ENCODE peak calls at places on chromosomes 3 and 15, in ten cellular contexts. P is heart left ventricle; Z is pancreas; L is CD8-positive, alpha-beta memory T cell; R is Peyer's patch; Y is right cardiac atrium; V is GM23248; S is keratinocyte; A is iPS DF 6.9; F is neuronal stem cell. N is an unnamed sample. For H3K4me1, the result is how much of the 10 kb centered on the place peaks cover.

GRCh38 chr3:4340411-4341335 is 37.5 kb downstream of the SETMAR start:
- DNase-seq in P (no peak), Z (no peak), L (no peak), R (no peak), Y (no peak), V (peak), S (no peak), A (no peak), F (no peak), N (no peak)

GRCh38 chr15:79593119-79593869 is 161.2 kb downstream of the MINAR1 start:
- DNase-seq in P (no peak), Z (no peak), L (no peak), R (no peak), Y (no peak), V (peak), S (no peak), A (no peak), F (no peak), N (no peak)

GRCh38 chr15:40844543-40844981 is 714 bp downstream of the SPINT1 start:
- DNase-seq in P (peak), Z (peak), L (no peak), R (peak), Y (peak), V (peak), S (no peak), A (no peak), F (no peak), N (peak)

GRCh38 chr3:55720614-55721013 is 233.5 kb upstream of the WNT5A start:
- DNase-seq in P (no peak), Z (no peak), L (no peak), R (no peak), Y (no peak), V (peak), S (no peak), A (no peak), F (no peak), N (no peak)

GRCh38 chr15:57418640-57419039 is 42.3 kb downstream of the CGNL1 start:
- DNase-seq in P (no peak), Z (no peak), L (no peak), R (no peak), Y (no peak), V (peak), S (no peak), A (no peak), F (no peak), N (no peak)

GRCh38 chr15:100778831-100779288 is 100.8 kb upstream of the ALDH1A3 start:
- DNase-seq in P (no peak), Z (no peak), L (no peak), R (peak), Y (no peak), V (no peak), S (no peak), A (no peak), F (no peak), N (no peak)

GRCh38 chr3:167941234-167941995 is 154.3 kb downstream of the GOLIM4 start:
- DNase-seq in P (no peak), Z (no peak), L (no peak), R (peak), Y (no peak), V (peak), S (no peak), A (no peak), F (no peak), N (no peak)

GRCh38 chr3:62164196-62164595 is 209.2 kb downstream of the FEZF2 start:
- DNase-seq in P (no peak), Z (no peak), L (no peak), R (no peak), Y (no peak), V (no peak), S (no peak), A (no peak), F (no peak), N (no peak)

GRCh38 chr3:161413855-161414210 is 42.5 kb upstream of the SPTSSB start:
- DNase-seq in P (no peak), Z (no peak), L (no peak), R (no peak), Y (no peak), V (no peak), S (no peak), A (no peak), F (no peak), N (no peak)

GRCh38 chr15:90606641-90607040 is 76.9 kb downstream of the CRTC3 start:
- DNase-seq in P (no peak), Z (no peak), L (no peak), R (no peak), Y (no peak), V (no peak), S (no peak), A (no peak), F (no peak), N (no peak)

GRCh38 chr3:1272541-1273265 is 179.9 kb downstream of the CNTN6 start:
- DNase-seq in P (no peak), Z (no peak), L (no peak), R (no peak), Y (no peak), V (no peak), S (no peak), A (no peak), F (no peak), N (no peak)

GRCh38 chr3:192857148-192857735 is 60.4 kb downstream of the MB21D2 start:
- DNase-seq in P (no peak), Z (no peak), L (no peak), R (no peak), Y (no peak), V (peak), S (no peak), A (no peak), F (no peak), N (no peak)

GRCh38 chr3:9455596-9455995 is 58.2 kb downstream of the SETD5 start:
- DNase-seq in P (no peak), Z (no peak), L (no peak), R (no peak), Y (no peak), V (no peak), S (no peak), A (no peak), F (no peak), N (no peak)

GRCh38 chr3:20622304-20622703 is 436.3 kb upstream of the SGO1 start:
- DNase-seq in P (no peak), Z (no peak), L (no peak), R (no peak), Y (no peak), V (peak), S (no peak), A (no peak), F (no peak), N (no peak)

GRCh38 chr3:195270350-195271115 is 426 bp downstream of the XXYLT1 start:
- DNase-seq in P (peak), Z (peak), L (peak), R (peak), Y (no peak), V (peak), S (no peak), A (no peak), F (peak), N (peak)

GRCh38 chr15:97961067-97961954 is 808 bp downstream of the ARRDC4 start:
- DNase-seq in P (peak), Z (peak), L (no peak), R (peak), Y (peak), V (peak), S (no peak), A (no peak), F (peak), N (no peak)

GRCh38 chr3:30539214-30539613 is 67.2 kb upstream of the TGFBR2 start:
- DNase-seq in P (no peak), Z (no peak), L (no peak), R (no peak), Y (no peak), V (no peak), S (no peak), A (no peak), F (no peak), N (no peak)

GRCh38 chr3:43583481-43583880 is 38.3 kb downstream of the ANO10 start:
- DNase-seq in P (no peak), Z (no peak), L (no peak), R (no peak), Y (no peak), V (no peak), S (no peak), A (no peak), F (no peak), N (no peak)

GRCh38 chr3:4834403-4834866 is 144.8 kb upstream of the BHLHE40 start:
- DNase-seq in P (no peak), Z (no peak), L (peak), R (peak), Y (no peak), V (no peak), S (no peak), A (no peak), F (no peak), N (peak)

GRCh38 chr3:8777201-8777977 is 8.0 kb upstream of the OXTR start:
- DNase-seq in P (no peak), Z (no peak), L (no peak), R (no peak), Y (no peak), V (peak), S (no peak), A (no peak), F (no peak), N (no peak)

GRCh38 chr3:138824114-138824506 is 10.6 kb downstream of the PIK3CB start:
- DNase-seq in P (no peak), Z (no peak), L (no peak), R (no peak), Y (no peak), V (no peak), S (no peak), A (no peak), F (no peak), N (no peak)

GRCh38 chr3:18222686-18223085 is 202.5 kb downstream of the SATB1 start:
- DNase-seq in P (no peak), Z (no peak), L (no peak), R (no peak), Y (no peak), V (no peak), S (no peak), A (no peak), F (no peak), N (no peak)

GRCh38 chr3:18217512-18218174 is 207.5 kb downstream of the SATB1 start:
- DNase-seq in P (no peak), Z (no peak), L (no peak), R (no peak), Y (no peak), V (no peak), S (no peak), A (no peak), F (no peak), N (no peak)

GRCh38 chr3:18211116-18211515 is 214.0 kb downstream of the SATB1 start:
- DNase-seq in P (no peak), Z (no peak), L (no peak), R (no peak), Y (no peak), V (no peak), S (no peak), A (no peak), F (no peak), N (no peak)

GRCh38 chr3:18215639-18216038 is 209.5 kb downstream of the SATB1 start:
- DNase-seq in P (no peak), Z (no peak), L (no peak), R (no peak), Y (no peak), V (no peak), S (no peak), A (no peak), F (no peak), N (no peak)

DNA sequence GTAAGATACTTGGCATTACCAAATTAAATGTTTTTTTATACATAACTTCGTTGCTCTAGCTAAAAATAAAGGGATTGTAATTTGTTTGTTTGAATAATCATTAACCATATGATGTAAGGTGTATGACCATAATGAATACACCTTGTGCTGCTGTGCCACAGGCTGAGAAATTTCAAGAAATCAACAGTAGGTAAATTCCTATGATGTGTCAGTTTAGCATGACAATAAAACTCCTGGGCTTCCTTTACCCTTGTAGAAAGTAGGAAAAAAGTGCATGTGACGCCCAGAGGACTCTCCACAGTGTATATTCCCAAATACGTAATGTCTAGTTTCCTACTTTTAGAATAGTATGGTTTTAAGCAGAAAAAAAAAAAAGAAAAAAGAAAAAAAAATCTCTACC is 208.1 kb downstream of the SATB1 start:
- DNase-seq in P (no peak), Z (no peak), L (no peak), R (no peak), Y (no peak), V (no peak), S (no peak), A (no peak), F (no peak), N (no peak)
- H3K4me1 ChIP-seq in P (under half), Z (under half), L (under half), R (under half), Y (under half), V (under half), S (under half), A (under half), F (under half), N (under half)

GRCh38 chr3:59818033-59818936 is 768.5 kb upstream of the CFAP20DC start:
- DNase-seq in P (peak), Z (peak), L (no peak), R (peak), Y (peak), V (peak), S (no peak), A (no peak), F (no peak), N (no peak)
- H3K4me3 ChIP-seq in P (no peak), Z (no peak), L (no peak), R (no peak), Y (no peak), V (peak), S (no peak), A (no peak), F (no peak), N (no peak)

GRCh38 chr15:89117790-89118189 is 29.5 kb downstream of the ABHD2 start:
- DNase-seq in P (no peak), Z (no peak), L (no peak), R (no peak), Y (no peak), V (no peak), S (no peak), A (no peak), F (no peak), N (no peak)
- H3K4me1 ChIP-seq in P (under half), Z (half or more), L (under half), R (under half), Y (under half), V (under half), S (under half), A (under half), F (under half), N (under half)

GRCh38 chr15:64620991-64621495 is 154.3 kb downstream of the RBPMS2 start:
- DNase-seq in P (no peak), Z (no peak), L (no peak), R (no peak), Y (no peak), V (no peak), S (no peak), A (no peak), F (no peak), N (no peak)

GRCh38 chr15:64623347-64624024 is 151.9 kb downstream of the RBPMS2 start:
- DNase-seq in P (no peak), Z (no peak), L (no peak), R (peak), Y (no peak), V (no peak), S (no peak), A (no peak), F (no peak), N (no peak)

GRCh38 chr15:64624242-64624641 is 151.1 kb downstream of the RBPMS2 start:
- DNase-seq in P (no peak), Z (no peak), L (no peak), R (no peak), Y (no peak), V (no peak), S (no peak), A (no peak), F (no peak), N (no peak)

GRCh38 chr15:64619880-64620839 is 155.2 kb downstream of the RBPMS2 start:
- DNase-seq in P (no peak), Z (no peak), L (no peak), R (no peak), Y (no peak), V (peak), S (peak), A (no peak), F (no peak), N (no peak)

DNA sequence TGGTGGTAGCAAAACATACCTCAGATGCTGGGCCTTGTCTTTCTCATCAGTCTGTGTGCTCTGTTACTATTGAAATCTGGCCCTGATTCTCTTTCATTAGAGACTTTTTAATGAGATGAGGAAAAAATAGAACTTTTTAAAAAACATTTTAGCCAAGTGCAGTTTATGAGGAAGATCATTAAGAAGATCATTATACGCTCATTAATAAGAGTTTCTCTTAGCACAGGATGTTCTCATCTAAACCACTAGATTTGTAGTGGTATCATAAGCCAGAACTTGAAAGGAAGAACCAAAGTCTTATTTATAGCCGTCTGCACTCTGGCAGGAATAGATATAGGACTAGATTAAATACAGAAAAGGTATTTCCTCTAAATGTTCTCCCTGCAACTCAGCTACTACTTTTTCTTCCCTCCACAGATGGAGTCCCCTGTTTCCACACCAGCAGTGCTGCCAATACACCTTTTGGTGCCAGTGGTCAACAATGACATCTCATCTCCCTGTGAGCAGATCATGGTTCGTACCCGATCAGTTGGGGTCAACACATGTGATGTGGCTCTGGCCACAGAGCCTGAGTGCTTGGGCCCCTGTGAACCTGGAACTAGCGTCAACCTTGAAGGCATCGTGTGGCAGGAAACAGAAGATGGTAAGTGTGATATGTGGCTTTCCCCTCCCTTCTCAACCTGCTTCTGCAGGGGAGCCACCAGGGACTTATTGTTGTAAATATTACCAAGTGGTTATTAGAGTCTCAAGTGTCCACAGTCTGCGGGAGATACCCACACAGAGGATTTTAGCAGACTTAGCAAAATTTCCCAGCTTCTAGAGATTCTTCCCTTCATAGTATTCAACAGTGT is 152.8 kb downstream of the RBPMS2 start:
- DNase-seq in P (no peak), Z (no peak), L (peak), R (peak), Y (no peak), V (no peak), S (no peak), A (no peak), F (no peak), N (peak)
- H3K4me3 ChIP-seq in P (no peak), Z (no peak), L (peak), R (peak), Y (no peak), V (no peak), S (no peak), A (no peak), F (no peak), N (peak)

GRCh38 chr3:127710473-127710941 is 37.8 kb downstream of the ABTB1 start:
- DNase-seq in P (no peak), Z (no peak), L (no peak), R (peak), Y (peak), V (peak), S (no peak), A (no peak), F (no peak), N (no peak)
- H3K4me1 ChIP-seq in P (under half), Z (under half), L (under half), R (under half), Y (under half), V (under half), S (under half), A (under half), F (under half), N (under half)

GRCh38 chr3:31652296-31652695 is 119.6 kb downstream of the STT3B start:
- DNase-seq in P (no peak), Z (no peak), L (no peak), R (no peak), Y (no peak), V (no peak), S (no peak), A (no peak), F (no peak), N (no peak)
- H3K4me3 ChIP-seq in P (no peak), Z (no peak), L (no peak), R (no peak), Y (no peak), V (no peak), S (no peak), A (no peak), F (no peak), N (no peak)

GRCh38 chr15:31228980-31229826 is 97.4 kb upstream of the KLF13 start:
- DNase-seq in P (no peak), Z (no peak), L (no peak), R (peak), Y (peak), V (peak), S (no peak), A (no peak), F (no peak), N (no peak)
- H3K4me1 ChIP-seq in P (under half), Z (under half), L (under half), R (under half), Y (under half), V (under half), S (under half), A (under half), F (under half), N (under half)

GRCh38 chr15:56105855-56106254 is 112.4 kb upstream of the NEDD4 start:
- DNase-seq in P (no peak), Z (no peak), L (no peak), R (no peak), Y (no peak), V (no peak), S (no peak), A (no peak), F (no peak), N (no peak)
- H3K4me3 ChIP-seq in P (no peak), Z (no peak), L (no peak), R (no peak), Y (no peak), V (no peak), S (no peak), A (no peak), F (no peak), N (no peak)

N was measured in CD8-positive, alpha-beta T cell.